ENCODE peak calls at places on chromosomes 5 and 9, in four cellular contexts. O is mesendoderm, N is IMR-90, G is H1. C is an unnamed sample.

GRCh38 chr5:32312194-32312681 is 501 bp downstream of the MTMR12 start:
- DNase-seq in N (peak; percentile 69), G (peak; percentile 66), O (peak; percentile 55), C (peak; percentile 49)

GRCh38 chr5:138632900-138633489 is 57.8 kb upstream of the HSPA9 start:
- DNase-seq in N (peak; percentile 75), G (peak; percentile 75), O (peak; percentile 99), C (peak; percentile 94)

GRCh38 chr5:25850581-25850980 is 1187.8 kb downstream of the CDH9 start:
- DNase-seq in G (no peak), N (no peak), O (peak; percentile 57), C (peak; percentile 44)

GRCh38 chr5:82784521-82784920 is 292.7 kb downstream of the TMEM167A start:
- DNase-seq in N (no peak), O (no peak), G (no peak), C (no peak)

GRCh38 chr5:149581192-149581861 is at the start of gene ARHGEF37:
- DNase-seq in O (peak; percentile 27), G (peak; percentile 73), N (no peak), C (peak; percentile 55)

GRCh38 chr5:148457183-148457620 is 73.4 kb downstream of the FBXO38 start:
- DNase-seq in O (peak; percentile 83), N (no peak), G (no peak), C (no peak)

GRCh38 chr5:27437594-27438200 is 399.3 kb upstream of the CDH9 start:
- DNase-seq in N (no peak), O (no peak), G (no peak), C (no peak)

GRCh38 chr9:16396389-16396788 is 474.1 kb downstream of the BNC2 start:
- DNase-seq in G (no peak), N (peak; percentile 89), O (no peak), C (no peak)

GRCh38 chr5:149271717-149272558 is at the start of gene AFAP1L1:
- DNase-seq in N (peak; percentile 46), O (peak; percentile 38), G (peak; percentile 71), C (peak; percentile 59)

GRCh38 chr5:180785794-180786221 is 16.8 kb downstream of the MGAT1 start:
- DNase-seq in O (peak; percentile 94), N (peak; percentile 64), G (peak; percentile 85), C (peak; percentile 88)

GRCh38 chr9:80699551-80699998 is 989.8 kb downstream of the TLE1 start:
- DNase-seq in G (no peak), O (peak; percentile 1), N (peak; percentile 81), C (no peak)

GRCh38 chr5:109035470-109035869 is 287.8 kb downstream of the FER start:
- DNase-seq in G (no peak), N (peak; percentile 40), O (no peak), C (no peak)

GRCh38 chr5:136458481-136458880 is 93.1 kb upstream of the TRPC7 start:
- DNase-seq in G (no peak), N (no peak), O (no peak), C (no peak)

GRCh38 chr9:96874947-96875459 is 20.7 kb upstream of the ZNF782 start:
- DNase-seq in G (no peak), N (peak; percentile 59), O (no peak), C (no peak)

GRCh38 chr5:32013658-32014057 is 160.5 kb downstream of the GOLPH3 start:
- DNase-seq in G (no peak), O (peak; percentile 77), N (no peak), C (no peak)

GRCh38 chr5:54942064-54942778 is 43.2 kb downstream of the ESM1 start:
- DNase-seq in O (no peak), N (no peak), G (no peak), C (no peak)

GRCh38 chr5:178313316-178313715 is 80.7 kb upstream of the PHYKPL start:
- DNase-seq in O (no peak), G (no peak), N (no peak), C (no peak)

GRCh38 chr9:89219637-89220036 is 41.0 kb upstream of the SHC3 start:
- DNase-seq in N (no peak), G (no peak), O (no peak), C (no peak)

GRCh38 chr9:130839237-130840111 is 4.4 kb downstream of the ABL1 start:
- DNase-seq in O (no peak), N (no peak), G (no peak), C (no peak)

GRCh38 chr5:67538343-67538670 is 341.7 kb upstream of the CD180 start:
- DNase-seq in G (no peak), N (no peak), O (no peak), C (no peak)

GRCh38 chr9:14423816-14424261 is 109.9 kb upstream of the NFIB start:
- DNase-seq in N (peak; percentile 77), G (no peak), O (peak; percentile 57), C (no peak)

GRCh38 chr5:59361454-59361853 is 532.1 kb downstream of the PDE4D start:
- DNase-seq in O (no peak), N (no peak), G (no peak), C (no peak)

GRCh38 chr9:38339496-38339895 is 53.0 kb upstream of the ALDH1B1 start:
- DNase-seq in N (peak; percentile 60), G (no peak), O (no peak), C (no peak)

GRCh38 chr9:93960221-93960970 is 5.2 kb upstream of the BARX1 start:
- DNase-seq in O (peak; percentile 67), G (peak; percentile 72), N (no peak), C (peak; percentile 74)

GRCh38 chr5:97133106-97133505 is 9.3 kb downstream of the LIX1 start:
- DNase-seq in N (no peak), O (no peak), G (no peak), C (no peak)

GRCh38 chr9:11551106-11551505 is 938.3 kb upstream of the PTPRD start:
- DNase-seq in O (no peak), N (no peak), G (no peak), C (no peak)

GRCh38 chr5:66933066-66933465 is 263.5 kb downstream of the CD180 start:
- DNase-seq in O (no peak), G (no peak), N (peak; percentile 86), C (no peak)

GRCh38 chr5:92519717-92520632 is 1061.0 kb downstream of the NR2F1-AS1 start:
- DNase-seq in G (no peak), N (peak; percentile 15), O (no peak), C (no peak)

GRCh38 chr9:15370496-15371464 is 51.9 kb upstream of the SNAPC3 start:
- DNase-seq in N (no peak), G (no peak), O (peak; percentile 54), C (no peak)

GRCh38 chr5:143192191-143192880 is 211.2 kb downstream of the NR3C1 start:
- DNase-seq in O (no peak), N (no peak), G (no peak), C (no peak)

GRCh38 chr9:99139868-99140267 is 35.0 kb downstream of the TGFBR1 start:
- DNase-seq in G (no peak), O (no peak), N (no peak), C (no peak)

GRCh38 chr5:142014911-142015584 is 2.2 kb upstream of the GNPDA1 start:
- DNase-seq in O (peak; percentile 64), G (peak; percentile 49), N (peak; percentile 62), C (no peak)

GRCh38 chr5:65062684-65063083 is 294.0 kb downstream of the CWC27 start:
- DNase-seq in G (no peak), N (peak; percentile 94), O (peak; percentile 58), C (no peak)

GRCh38 chr5:165057156-165057555 is 1551.7 kb downstream of the MAT2B start:
- DNase-seq in O (no peak), N (no peak), G (no peak), C (no peak)

GRCh38 chr5:165055476-165055875 is 1550.1 kb downstream of the MAT2B start:
- DNase-seq in N (no peak), G (no peak), O (no peak), C (no peak)
- H3K56ac ChIP-seq in N (no peak overlapping the region), G (no peak overlapping the region), O (no peak overlapping the region), C (no peak overlapping the region)

DNA sequence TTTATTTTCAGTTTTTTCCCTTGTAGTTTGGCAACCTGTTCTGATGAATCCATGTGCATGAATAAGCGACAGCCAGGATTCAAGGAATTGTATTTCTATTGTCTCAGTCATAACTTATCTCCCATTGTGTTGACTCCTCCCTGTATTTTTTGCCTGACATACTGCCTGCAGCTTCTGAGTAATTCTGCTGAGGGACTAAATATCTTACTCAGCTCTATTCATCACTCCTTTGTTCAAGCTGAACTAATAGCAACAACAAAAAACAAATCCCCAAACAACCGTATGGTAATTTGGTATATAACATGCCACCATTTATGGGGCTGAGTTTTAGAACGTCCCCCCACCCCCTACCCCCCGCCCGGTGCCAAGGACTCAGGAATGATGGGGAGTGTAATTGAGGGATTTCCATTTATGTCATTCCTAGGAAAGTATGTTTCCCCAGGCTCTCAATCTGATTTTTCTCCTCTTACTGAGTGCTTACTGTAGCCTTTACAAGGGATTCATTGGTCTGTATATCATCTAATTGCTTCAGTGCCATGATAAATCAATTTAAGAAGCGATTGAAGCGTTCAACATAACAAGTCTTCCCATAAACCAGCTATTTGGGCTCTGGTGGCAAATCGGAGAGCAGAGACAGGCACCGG is 40.9 kb upstream of the HSD17B4 start:
- DNase-seq in N (peak; percentile 46), G (no peak), O (no peak), C (no peak)
- H3K56ac ChIP-seq in N (no peak overlapping the region), G (no peak overlapping the region), O (peak overlapping the region; percentile 91), C (no peak overlapping the region)

GRCh38 chr9:104844710-104845109 is 80.8 kb downstream of the NIPSNAP3B start:
- DNase-seq in G (no peak), O (no peak), N (no peak), C (no peak)
- H3K56ac ChIP-seq in G (no peak overlapping the region), O (no peak overlapping the region), N (no peak overlapping the region), C (no peak overlapping the region)

GRCh38 chr5:150674376-150674821 is 13.3 kb downstream of the MYOZ3 start:
- DNase-seq in N (no peak), G (no peak), O (no peak), C (no peak)
- H3K56ac ChIP-seq in N (no peak overlapping the region), G (no peak overlapping the region), O (peak overlapping the region; percentile 77), C (no peak overlapping the region)

DNA sequence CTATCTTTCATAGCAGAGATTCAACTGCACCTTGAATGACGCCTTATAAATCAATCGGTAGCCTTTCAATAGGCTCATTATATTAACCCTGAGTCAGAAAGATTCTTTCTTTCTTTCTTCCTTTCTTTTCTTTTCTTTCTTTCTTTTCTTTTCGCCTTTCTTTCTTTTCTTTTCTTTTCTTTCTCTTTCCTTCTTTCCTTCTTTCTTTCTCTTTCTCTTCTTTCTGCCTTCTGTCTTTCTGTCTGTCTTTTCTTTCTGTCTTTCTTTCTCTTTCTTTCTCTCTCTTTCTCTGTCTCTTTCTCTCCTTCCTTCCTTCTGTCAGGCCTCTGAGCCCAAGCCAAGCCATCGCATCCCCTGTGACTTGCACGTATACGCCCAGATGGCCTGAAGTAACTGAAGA is 86.0 kb upstream of the CLINT1 start:
- DNase-seq in G (no peak), N (no peak), O (no peak), C (no peak)
- H3K56ac ChIP-seq in G (no peak overlapping the region), N (no peak overlapping the region), O (no peak overlapping the region), C (no peak overlapping the region)

GRCh38 chr9:127207734-127208410 is 56.7 kb upstream of the GARNL3 start:
- DNase-seq in O (no peak), G (no peak), N (no peak), C (no peak)
- H3K56ac ChIP-seq in O (no peak overlapping the region), G (no peak overlapping the region), N (no peak overlapping the region), C (no peak overlapping the region)

DNA sequence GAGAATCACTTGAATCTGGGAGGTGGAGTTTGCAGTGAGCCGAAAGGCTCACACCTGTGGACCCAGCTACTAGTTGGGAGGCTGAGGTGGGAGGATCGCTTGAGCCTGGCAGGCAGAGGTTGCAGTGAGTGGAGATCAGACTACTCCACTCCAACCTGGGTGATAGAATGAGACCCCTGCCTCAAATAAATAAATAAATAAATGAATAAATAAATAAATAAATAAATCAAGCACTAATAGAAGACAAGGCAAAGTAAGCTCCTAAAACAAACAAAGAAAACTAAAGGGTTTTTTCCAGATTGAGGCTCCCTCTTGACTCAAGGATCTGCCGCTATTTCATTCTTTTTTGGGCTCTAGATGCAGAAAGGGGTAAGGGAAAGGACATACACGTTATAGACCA is 34.7 kb upstream of the CLINT1 start:
- DNase-seq in N (no peak), G (no peak), O (no peak), C (no peak)
- H3K56ac ChIP-seq in N (no peak overlapping the region), G (no peak overlapping the region), O (no peak overlapping the region), C (no peak overlapping the region)

C was measured in H9.